ENCODE peak calls at places on chromosomes 7 and 10, in eight cellular contexts. K is fibroblast of lung, I is cardiac muscle cell, G is endodermal cell, U is heart right ventricle, T is bronchial epithelial cell, N is BJ, H is uterus. R is an unnamed sample.

GRCh38 chr10:93465806-93466675 is 16.1 kb downstream of the MYOF start:
- DNase-seq in I (peak; percentile 85), K (peak; percentile 93), T (peak; percentile 96), G (no peak), N (peak; percentile 81), U (peak; percentile 87), H (peak; percentile 75), R (no peak)

GRCh38 chr10:119020627-119020946 is 8.9 kb upstream of the NANOS1 start:
- DNase-seq in G (no peak), N (no peak), T (peak; percentile 52), H (no peak), U (no peak), K (peak; percentile 24), I (no peak), R (no peak)

GRCh38 chr7:20892776-20893175 is 106.1 kb upstream of the SP8 start:
- DNase-seq in I (no peak), U (no peak), K (peak; percentile 2), G (no peak), N (no peak), H (no peak), T (no peak), R (no peak)

GRCh38 chr7:65235586-65235985 is 138.1 kb upstream of the ZNF92 start:
- DNase-seq in H (no peak), K (no peak), G (no peak), N (no peak), T (no peak), I (no peak), U (no peak), R (peak; percentile 24)

GRCh38 chr7:1053002-1053411 is 8.7 kb downstream of the GPR146 start:
- DNase-seq in H (no peak), G (peak; percentile 80), I (no peak), T (no peak), N (no peak), K (no peak), U (peak; percentile 73), R (no peak)

GRCh38 chr7:30038182-30038980 is 10.2 kb downstream of the PLEKHA8 start:
- DNase-seq in T (no peak), G (no peak), I (peak; percentile 42), K (peak; percentile 80), U (no peak), H (no peak), N (peak; percentile 67), R (no peak)

GRCh38 chr7:99373086-99374066 is 1.2 kb upstream of the ARPC1B start:
- DNase-seq in U (no peak), N (no peak), I (no peak), G (no peak), T (no peak), K (no peak), H (no peak), R (no peak)

GRCh38 chr10:72612203-72612826 is 13.6 kb downstream of the MICU1 start:
- DNase-seq in H (no peak), I (peak; percentile 33), K (peak; percentile 9), U (peak; percentile 10), T (peak; percentile 10), G (no peak), N (no peak), R (peak; percentile 13)

GRCh38 chr7:54179321-54180029 is 362.7 kb upstream of the VSTM2A start:
- DNase-seq in G (no peak), N (peak; percentile 90), H (no peak), I (no peak), K (no peak), U (no peak), T (no peak), R (no peak)

GRCh38 chr10:129959544-129960492 is 4.3 kb downstream of the EBF3 start:
- DNase-seq in I (peak; percentile 68), K (no peak), G (peak; percentile 72), N (no peak), U (no peak), H (peak; percentile 11), T (no peak), R (peak; percentile 33)

GRCh38 chr10:129958686-129959543 is 5.2 kb downstream of the EBF3 start:
- DNase-seq in H (peak; percentile 8), I (no peak), K (no peak), G (peak; percentile 83), T (no peak), U (no peak), N (no peak), R (peak; percentile 44)

GRCh38 chr10:129962092-129962494 is 2.0 kb downstream of the EBF3 start:
- DNase-seq in N (no peak), T (no peak), I (peak; percentile 70), K (no peak), H (peak; percentile 8), G (peak; percentile 68), U (no peak), R (no peak)

GRCh38 chr10:129961274-129961839 is 2.7 kb downstream of the EBF3 start:
- DNase-seq in U (no peak), K (no peak), T (no peak), N (no peak), H (peak; percentile 0), G (peak; percentile 46), I (peak; percentile 52), R (no peak)

DNA sequence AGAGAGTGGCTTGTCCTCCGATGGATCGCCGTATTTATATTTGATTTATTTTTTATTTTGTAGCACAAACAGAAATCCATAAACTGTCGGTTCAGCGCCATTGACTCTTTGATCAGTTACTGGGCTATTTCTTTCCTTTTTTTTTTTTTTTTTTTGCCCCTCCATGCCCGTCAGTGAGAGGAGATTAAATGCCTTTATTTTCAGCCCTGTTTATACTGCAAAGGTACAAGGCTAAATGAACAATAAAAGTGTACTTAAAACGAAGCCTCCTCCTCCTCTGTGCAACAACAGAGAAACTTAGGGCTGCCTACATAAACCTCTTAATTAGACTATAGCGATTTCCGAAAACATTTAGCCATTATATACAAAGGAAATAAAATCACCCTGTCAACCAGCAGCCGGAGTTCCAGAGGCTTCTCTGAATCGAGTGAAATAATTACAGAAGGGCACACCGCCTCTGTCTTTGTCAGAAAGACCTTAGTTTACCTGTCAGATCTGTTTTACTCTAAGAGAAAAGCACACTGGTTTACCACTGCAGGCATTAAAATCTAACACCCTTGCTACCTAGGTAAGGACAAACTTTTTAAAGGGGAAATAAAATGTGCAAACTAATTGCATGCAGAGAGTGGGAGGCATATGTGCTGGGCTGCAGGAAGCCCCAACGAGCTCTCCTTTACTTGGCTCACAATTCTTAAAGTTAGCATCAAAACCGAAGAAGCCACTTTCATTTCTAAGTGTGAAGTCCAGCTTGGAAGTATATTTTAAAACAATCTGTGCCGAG is 3.4 kb downstream of the EBF3 start:
- DNase-seq in H (no peak), K (no peak), U (no peak), G (peak; percentile 38), N (no peak), T (no peak), I (peak; percentile 44), R (no peak)
- H3K27me3 ChIP-seq in H (peaks cover 68% of the 10 kb centered on the region), K (peaks cover 68% of the 10 kb centered on the region), U (peaks cover 92% of the 10 kb centered on the region), G (peaks cover 91% of the 10 kb centered on the region), N (peaks cover 38% of the 10 kb centered on the region), T (peaks cover 46% of the 10 kb centered on the region), I (peaks cover 98% of the 10 kb centered on the region), R (peaks cover 63% of the 10 kb centered on the region)

DNA sequence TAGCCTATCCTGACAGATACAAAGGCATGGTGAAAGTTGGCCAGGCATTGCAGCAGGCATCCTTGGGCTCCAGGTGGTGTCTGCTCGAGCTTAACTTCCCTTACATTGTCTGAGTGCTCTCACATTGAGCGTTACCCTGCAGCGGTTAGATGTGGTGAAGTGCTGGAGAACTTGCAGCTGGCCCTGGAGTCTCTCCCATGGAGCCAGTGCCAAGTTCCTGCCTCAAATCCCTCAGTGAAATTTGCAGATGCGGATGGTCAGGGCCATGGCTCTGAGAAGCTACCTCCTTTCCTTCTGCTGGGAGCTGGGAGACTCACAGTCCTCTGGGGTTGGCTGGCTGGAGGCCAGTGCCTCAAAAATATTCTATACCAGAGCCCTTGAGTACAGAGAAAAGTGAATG is 3.3 kb upstream of the ZNF746 start:
- DNase-seq in T (no peak), I (peak; percentile 86), H (no peak), U (peak; percentile 13), G (no peak), N (no peak), K (peak; percentile 27), R (no peak)
- TF ChIP-seq CTCF in T (no peak), I (no peak), H (no peak), U (no peak), G (no peak), N (no peak), K (no peak), R (no peak)

DNA sequence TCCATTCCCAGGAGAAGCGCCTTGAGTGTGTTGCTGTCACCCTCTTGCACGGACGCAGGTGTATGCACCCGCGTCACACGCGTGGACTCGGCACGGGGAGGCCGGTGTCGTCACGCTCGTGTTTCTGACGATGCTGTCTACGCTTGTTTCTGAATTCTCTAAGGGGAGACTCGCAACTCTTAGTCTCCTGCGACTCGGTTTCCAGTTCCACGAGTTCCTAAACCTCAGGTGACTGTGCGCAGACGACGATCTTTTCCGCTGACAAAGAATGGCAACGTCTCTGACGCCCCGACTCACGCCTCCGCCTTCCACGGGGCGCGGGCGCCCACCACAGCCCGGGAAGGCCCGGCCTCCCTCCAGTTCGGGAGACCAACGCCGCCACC is 579 bp downstream of the IDI1 start:
- DNase-seq in T (no peak), H (no peak), K (peak; percentile 50), U (peak; percentile 35), I (no peak), N (no peak), G (no peak), R (no peak)
- H3K27me3 ChIP-seq in T (no peaks in the 10 kb centered on the region), H (no peaks in the 10 kb centered on the region), K (no peaks in the 10 kb centered on the region), U (no peaks in the 10 kb centered on the region), I (no peaks in the 10 kb centered on the region), N (no peaks in the 10 kb centered on the region), G (no peaks in the 10 kb centered on the region), R (no peaks in the 10 kb centered on the region)

GRCh38 chr10:89852872-89853271 is 151.5 kb downstream of the KIF20B start:
- DNase-seq in T (no peak), I (no peak), G (no peak), H (no peak), U (no peak), K (no peak), N (no peak), R (no peak)

GRCh38 chr10:89857399-89857798 is 156.0 kb downstream of the KIF20B start:
- DNase-seq in H (no peak), K (peak; percentile 6), U (no peak), G (no peak), I (no peak), T (no peak), N (no peak), R (no peak)

DNA sequence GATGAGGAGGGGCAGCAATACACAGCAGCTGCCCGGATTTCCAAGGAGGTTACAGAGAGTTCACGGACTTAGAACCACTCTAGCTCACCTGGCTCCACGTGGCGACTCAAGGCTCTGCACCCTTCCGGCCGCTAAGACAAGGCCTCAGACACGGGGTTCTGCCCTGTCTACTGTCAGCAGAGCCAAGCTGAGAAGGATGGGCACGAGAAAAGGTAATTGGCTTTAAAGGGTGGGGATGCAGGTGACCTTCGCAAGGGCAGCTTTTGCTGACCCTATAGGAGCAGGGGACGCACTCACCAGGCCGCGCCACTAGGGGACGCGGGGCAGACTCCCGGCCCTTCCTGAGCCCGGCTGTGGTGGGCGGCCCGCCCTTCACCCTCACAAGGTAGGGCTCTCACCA is 152.4 kb downstream of the KIF20B start:
- DNase-seq in I (no peak), T (no peak), H (no peak), K (no peak), G (peak; percentile 92), U (no peak), N (no peak), R (peak; percentile 44)
- TF ChIP-seq CTCF in I (peak; percentile 46), T (peak; percentile 21), H (no peak), K (no peak), G (peak; percentile 88), U (no peak), N (no peak), R (peak; percentile 43)